ENCODE peak calls at places on chromosomes 1 and 21, in four cellular contexts. C is tibial artery, U is colonic mucosa, M is neural progenitor cell. P is an unnamed sample. For H3K4me1, the result is how much of the 10 kb centered on the place peaks cover.

GRCh38 chr1:169574336-169574735 is 11.9 kb downstream of the F5 start:
- DNase-seq in U (peak), C (no peak), M (no peak), P (no peak)

GRCh38 chr21:42815217-42815616 is 64.1 kb downstream of the WDR4 start:
- DNase-seq in M (peak), U (no peak), C (no peak), P (no peak)

GRCh38 chr21:45241357-45241756 is 46.3 kb downstream of the POFUT2 start:
- DNase-seq in U (no peak), C (no peak), M (no peak), P (no peak)

GRCh38 chr21:44377201-44377921 is 23.9 kb downstream of the TRPM2 start:
- DNase-seq in M (peak), U (no peak), C (peak), P (no peak)

GRCh38 chr1:958823-959729 is at the start of gene NOC2L:
- DNase-seq in M (peak), U (peak), C (peak), P (peak)

GRCh38 chr1:83741348-83741747 is 257.6 kb downstream of the TTLL7 start:
- DNase-seq in M (peak), C (no peak), U (no peak), P (no peak)

GRCh38 chr1:114671011-114671938 is 1.4 kb upstream of the DENND2C start:
- DNase-seq in M (no peak), U (no peak), C (no peak), P (no peak)

GRCh38 chr1:153567621-153568366 is 2.1 kb upstream of the S100A2 start:
- DNase-seq in M (peak), C (no peak), U (peak), P (no peak)

GRCh38 chr1:101284021-101284420 is 47.2 kb downstream of the S1PR1 start:
- DNase-seq in U (no peak), C (no peak), M (peak), P (no peak)

GRCh38 chr1:160608057-160608456 is 28.8 kb upstream of the CD84 start:
- DNase-seq in M (no peak), C (no peak), U (no peak), P (no peak)

GRCh38 chr1:3170566-3171453 is 101.8 kb downstream of the PRDM16 start:
- DNase-seq in U (peak), M (peak), C (peak), P (peak)

GRCh38 chr1:215568287-215568692 is 1.2 kb downstream of the KCTD3 start:
- DNase-seq in M (no peak), C (no peak), U (peak), P (peak)

GRCh38 chr1:3505161-3505560 is 50.7 kb downstream of the ARHGEF16 start:
- DNase-seq in U (no peak), C (no peak), M (no peak), P (no peak)

GRCh38 chr1:27588256-27589232 is 15.4 kb downstream of the AHDC1 start:
- DNase-seq in M (no peak), U (no peak), C (no peak), P (no peak)

GRCh38 chr1:27591622-27592021 is 12.3 kb downstream of the AHDC1 start:
- DNase-seq in M (no peak), U (no peak), C (no peak), P (no peak)

GRCh38 chr1:27589841-27590426 is 14.0 kb downstream of the AHDC1 start:
- DNase-seq in M (no peak), U (no peak), C (peak), P (no peak)

GRCh38 chr1:27590917-27591508 is 12.9 kb downstream of the AHDC1 start:
- DNase-seq in M (no peak), C (no peak), U (peak), P (no peak)

DNA sequence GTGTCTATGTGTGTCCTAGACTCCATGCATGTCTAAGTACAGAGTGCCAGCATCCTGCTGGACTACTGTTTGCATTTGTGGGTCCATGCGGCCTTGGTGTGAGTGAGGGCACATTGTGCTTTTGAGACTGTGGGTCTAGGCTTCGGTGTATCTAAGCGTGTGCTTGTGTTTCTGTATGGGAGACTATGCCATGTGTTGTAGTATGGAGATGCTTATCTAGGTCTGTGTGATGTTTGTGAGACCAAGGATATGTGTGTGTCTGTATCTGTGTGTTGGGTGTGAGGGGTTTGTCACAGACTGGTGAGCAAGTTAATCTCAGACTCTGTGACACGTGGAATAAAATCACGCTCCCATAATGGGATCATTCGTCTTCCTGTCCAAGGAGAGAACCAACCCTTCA is 14.5 kb downstream of the AHDC1 start:
- DNase-seq in C (no peak), M (no peak), U (no peak), P (no peak)
- H3K4me1 ChIP-seq in C (half or more), M (half or more), U (under half), P (under half)

DNA sequence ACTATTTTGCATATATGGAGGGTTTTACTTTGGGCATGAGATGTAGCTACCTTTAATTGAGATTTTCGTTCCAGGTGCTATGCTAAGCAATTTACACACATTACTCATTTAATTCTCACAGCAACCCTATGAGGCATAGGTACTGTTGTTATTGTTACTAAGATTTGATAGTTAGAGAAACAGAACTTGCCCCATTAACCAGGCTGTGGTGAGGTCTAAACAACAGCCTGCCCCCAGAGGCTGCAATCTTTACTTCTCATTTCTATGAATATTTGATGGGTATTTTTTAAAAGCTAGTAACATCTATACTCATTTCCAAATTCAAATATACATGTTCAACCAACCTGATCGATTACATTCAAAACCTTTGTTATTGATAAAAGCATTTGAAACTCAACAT is 155.6 kb downstream of the GALNT2 start:
- DNase-seq in C (no peak), U (no peak), M (no peak), P (no peak)
- TF ChIP-seq CTCF in C (no peak), U (no peak), M (no peak), P (no peak)

DNA sequence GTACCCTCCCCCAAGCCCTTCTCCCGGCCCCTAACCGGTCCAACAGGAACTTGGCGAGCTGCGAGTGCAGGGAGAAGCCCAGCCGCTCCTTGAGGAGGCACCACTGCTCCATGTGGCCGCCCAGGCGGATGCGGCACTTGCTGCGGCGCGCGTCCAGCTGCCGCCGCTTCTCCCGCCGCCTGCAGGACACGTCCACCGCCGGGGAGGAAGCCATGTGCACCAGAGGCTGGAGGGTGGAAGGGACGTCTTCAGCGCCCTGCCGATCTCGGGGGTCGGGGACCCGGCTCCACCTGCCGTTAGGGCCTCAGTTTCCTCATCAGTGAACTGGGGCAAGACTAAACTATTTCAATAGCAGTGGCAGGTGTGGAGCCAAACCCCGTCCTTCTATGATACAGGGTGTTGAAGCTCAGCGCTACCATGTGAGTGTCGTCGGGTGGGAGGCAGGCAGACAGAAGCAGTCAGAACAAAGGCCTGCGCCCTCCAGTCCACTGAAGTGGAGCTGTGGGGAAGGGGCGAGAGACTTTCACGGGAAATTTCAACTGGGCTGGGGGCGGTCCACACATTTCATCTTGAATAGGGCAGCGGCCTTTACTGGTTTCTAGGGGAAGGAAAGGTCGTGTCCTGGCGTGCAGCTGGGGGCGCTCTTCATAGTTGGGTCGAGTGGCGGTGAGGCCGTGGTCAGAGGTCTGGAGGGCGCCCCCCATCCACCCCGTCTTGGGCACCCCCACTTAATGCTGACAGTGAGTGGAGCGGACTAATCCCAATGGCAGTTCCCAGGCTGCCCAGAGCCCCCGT is 592 bp downstream of the ZNF692 start:
- DNase-seq in C (peak), M (peak), U (peak), P (peak)
- H3K4me1 ChIP-seq in C (under half), M (under half), U (under half), P (under half)

DNA sequence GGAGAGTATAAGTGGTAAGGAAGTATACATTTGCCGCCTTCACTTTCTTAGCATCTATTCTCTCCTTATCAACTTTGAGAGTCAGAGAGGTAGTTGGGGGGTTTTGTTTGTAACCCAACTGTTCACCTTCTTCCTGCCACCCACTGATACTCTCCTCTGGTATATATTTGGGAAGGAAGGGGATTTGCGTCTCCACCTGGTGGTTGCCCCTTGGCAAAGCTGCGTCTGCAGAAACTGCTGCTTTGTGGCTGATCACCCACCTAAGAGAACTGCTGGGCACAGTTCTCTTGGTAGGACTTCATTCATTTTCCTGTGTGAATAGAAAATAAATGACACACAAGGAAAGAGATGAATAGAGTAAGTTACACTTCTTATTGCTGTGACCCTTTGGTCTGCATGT is 87.0 kb downstream of the SYT14 start:
- DNase-seq in U (no peak), M (peak), C (no peak), P (no peak)
- TF ChIP-seq CTCF in U (no peak), M (peak), C (no peak), P (no peak)

GRCh38 chr1:235291599-235291998 is 36.4 kb downstream of the ARID4B start:
- DNase-seq in M (no peak), C (no peak), U (no peak), P (no peak)
- H3K4me1 ChIP-seq in M (under half), C (half or more), U (under half), P (under half)

GRCh38 chr1:77282187-77282865 is 507 bp downstream of the AK5 start:
- DNase-seq in U (no peak), C (no peak), M (peak), P (peak)
- TF ChIP-seq CTCF in U (no peak), C (no peak), M (no peak), P (no peak)

P was measured in Peyer's patch.